ENCODE peak calls at places on chromosomes 3 and 15, in seven cellular contexts. I, M, A, U, K, L and P are unnamed samples.
A peak's percentile ranks its signal among the peaks of the same experiment; 100 is the strongest.

GRCh38 chr15:63970723-63971426 is 75.4 kb downstream of the DAPK2 start:
- DNase-seq in I (peak; percentile 6), M (no peak), A (no peak), U (peak; percentile 6), K (no peak), L (no peak), P (no peak)

GRCh38 chr3:189269356-189269755 is 97.6 kb downstream of the TPRG1 start:
- DNase-seq in I (no peak), M (no peak), A (no peak), U (no peak), K (no peak), L (no peak), P (no peak)

GRCh38 chr15:100256985-100257650 is 84.7 kb downstream of the ADAMTS17 start:
- DNase-seq in I (no peak), M (no peak), A (no peak), U (no peak), K (no peak), L (no peak), P (no peak)

GRCh38 chr3:31050296-31050695 is 155.8 kb upstream of the GADL1 start:
- DNase-seq in I (no peak), M (no peak), A (no peak), U (no peak), K (no peak), L (no peak), P (no peak)

GRCh38 chr3:32502089-32502943 is at the start of gene CMTM6:
- DNase-seq in I (peak; percentile 67), M (peak; percentile 93), A (peak; percentile 67), U (peak; percentile 67), K (peak; percentile 68), L (peak; percentile 65), P (peak; percentile 99)

GRCh38 chr3:98968347-98968746 is 66.9 kb upstream of the DCBLD2 start:
- DNase-seq in I (no peak), M (no peak), A (no peak), U (no peak), K (no peak), L (no peak), P (no peak)

GRCh38 chr3:125229707-125230106 is 17.2 kb upstream of the SLC12A8 start:
- DNase-seq in I (no peak), M (no peak), A (no peak), U (no peak), K (no peak), L (no peak), P (no peak)

GRCh38 chr3:85030052-85030451 is 71.3 kb downstream of the CADM2 start:
- DNase-seq in I (no peak), M (no peak), A (no peak), U (no peak), K (no peak), L (no peak), P (no peak)